ENCODE peak calls at places on chromosomes 3 and 15, in four cellular contexts. D is AG10803, F is stomach, W is adrenal gland. H is an unnamed sample.
A peak's percentile ranks its signal among the peaks of the same experiment; 100 is the strongest.

GRCh38 chr15:89457086-89457485 is 39.3 kb downstream of the RHCG start:
- DNase-seq in D (peak; percentile 6), F (no peak), W (no peak), H (no peak)

GRCh38 chr15:75454471-75455418 is 3.3 kb upstream of the SIN3A start:
- DNase-seq in D (peak; percentile 71), F (peak; percentile 67), W (no peak), H (peak; percentile 33)

GRCh38 chr3:21237638-21238037 is 513.4 kb downstream of the ZNF385D start:
- DNase-seq in D (peak; percentile 71), F (no peak), W (no peak), H (no peak)

GRCh38 chr3:187615630-187616029 is 54.6 kb downstream of the SST start:
- DNase-seq in D (peak; percentile 36), F (no peak), W (no peak), H (no peak)

GRCh38 chr3:30512596-30512995 is 93.8 kb upstream of the TGFBR2 start:
- DNase-seq in D (no peak), F (no peak), W (no peak), H (no peak)

GRCh38 chr3:147130461-147130860 is 275.9 kb downstream of the ZIC4 start:
- DNase-seq in D (peak; percentile 44), F (no peak), W (no peak), H (no peak)

GRCh38 chr3:158168996-158169573 is 59.2 kb downstream of the RSRC1 start:
- DNase-seq in D (no peak), F (no peak), W (no peak), H (no peak)

GRCh38 chr3:43770426-43771103 is 79.8 kb downstream of the ABHD5 start:
- DNase-seq in D (peak; percentile 32), F (peak; percentile 74), W (peak; percentile 97), H (peak; percentile 57)

GRCh38 chr3:52052831-52053306 is 3.5 kb downstream of the DUSP7 start:
- DNase-seq in D (peak; percentile 80), F (peak; percentile 83), W (peak; percentile 78), H (peak; percentile 83)

GRCh38 chr3:41482134-41482533 is 282.8 kb downstream of the CTNNB1 start:
- DNase-seq in D (no peak), F (no peak), W (no peak), H (no peak)

GRCh38 chr15:70466895-70467529 is 296.3 kb downstream of the UACA start:
- DNase-seq in D (peak; percentile 69), F (peak; percentile 69), W (peak; percentile 36), H (peak; percentile 52)

GRCh38 chr3:136544532-136544931 is 207.6 kb downstream of the STAG1 start:
- DNase-seq in D (peak; percentile 52), F (no peak), W (no peak), H (no peak)

GRCh38 chr15:66496951-66497501 is 536 bp downstream of the SNAPC5 start:
- DNase-seq in D (no peak), F (no peak), W (no peak), H (no peak)

GRCh38 chr3:66380200-66380932 is 120.5 kb downstream of the LRIG1 start:
- DNase-seq in D (no peak), F (no peak), W (no peak), H (no peak)

GRCh38 chr3:109023656-109024254 is 70.1 kb upstream of the GUCA1C start:
- DNase-seq in D (peak; percentile 56), F (peak; percentile 32), W (peak; percentile 23), H (peak; percentile 27)

GRCh38 chr3:179512398-179512797 is 50.3 kb upstream of the ACTL6A start:
- DNase-seq in D (no peak), F (no peak), W (no peak), H (no peak)

GRCh38 chr3:181317521-181317920 is 328.0 kb upstream of the DNAJC19 start:
- DNase-seq in D (no peak), F (no peak), W (no peak), H (no peak)

GRCh38 chr3:171936231-171936841 is 93.2 kb downstream of the TMEM212 start:
- DNase-seq in D (peak; percentile 70), F (no peak), W (peak; percentile 23), H (no peak)

GRCh38 chr3:150319900-150320299 is 88.2 kb upstream of the TSC22D2 start:
- DNase-seq in D (peak; percentile 95), F (no peak), W (peak; percentile 36), H (no peak)

GRCh38 chr15:45391746-45392711 is 13.7 kb upstream of the GATM start:
- DNase-seq in D (no peak), F (no peak), W (no peak), H (no peak)

GRCh38 chr3:66144792-66145733 is 75.7 kb upstream of the SLC25A26 start:
- DNase-seq in D (peak; percentile 23), F (no peak), W (no peak), H (no peak)

GRCh38 chr3:153221748-153222162 is 59.7 kb downstream of the RAP2B start:
- DNase-seq in D (peak; percentile 97), F (peak; percentile 30), W (peak; percentile 55), H (peak; percentile 38)

GRCh38 chr3:121064121-121064520 is 156.1 kb downstream of the STXBP5L start:
- DNase-seq in D (no peak), F (no peak), W (no peak), H (no peak)

GRCh38 chr3:184140436-184140835 is 5.3 kb downstream of the EIF2B5 start:
- DNase-seq in D (no peak), F (no peak), W (no peak), H (no peak)

GRCh38 chr15:63189955-63190691 is 717 bp downstream of the RAB8B start:
- DNase-seq in D (no peak), F (no peak), W (peak; percentile 20), H (peak; percentile 20)

GRCh38 chr15:65082303-65082958 is 5.9 kb downstream of the KBTBD13 start:
- DNase-seq in D (no peak), F (no peak), W (no peak), H (peak; percentile 78)

GRCh38 chr3:99542771-99543518 is 95.4 kb upstream of the COL8A1 start:
- DNase-seq in D (no peak), F (no peak), W (no peak), H (no peak)

GRCh38 chr15:28901987-28902745 is 16.4 kb downstream of the APBA2 start:
- DNase-seq in D (no peak), F (no peak), W (no peak), H (no peak)

GRCh38 chr15:60091150-60091549 is 87.0 kb downstream of the FOXB1 start:
- DNase-seq in D (peak; percentile 86), F (peak; percentile 76), W (no peak), H (no peak)

GRCh38 chr3:111151438-111151837 is 79.8 kb downstream of the NECTIN3 start:
- DNase-seq in D (peak; percentile 75), F (no peak), W (no peak), H (no peak)

GRCh38 chr3:8766148-8766547 is 3.3 kb downstream of the OXTR start:
- DNase-seq in D (no peak), F (no peak), W (no peak), H (no peak)

GRCh38 chr3:136535906-136536305 is 216.3 kb downstream of the STAG1 start:
- DNase-seq in D (no peak), F (no peak), W (no peak), H (no peak)

GRCh38 chr3:37985637-37986320 is 4.8 kb upstream of the VILL start:
- DNase-seq in D (peak; percentile 43), F (peak; percentile 94), W (no peak), H (peak; percentile 84)

GRCh38 chr3:170740726-170741591 is 129.0 kb downstream of the RPL22L1 start:
- DNase-seq in D (peak; percentile 97), F (no peak), W (peak; percentile 54), H (peak; percentile 21)

GRCh38 chr15:85800460-85801123 is 5.9 kb upstream of the KLHL25 start:
- DNase-seq in D (peak; percentile 53), F (peak; percentile 91), W (peak; percentile 92), H (peak; percentile 90)

GRCh38 chr15:37880009-37880834 is 54.2 kb upstream of the TMCO5A start:
- DNase-seq in D (peak; percentile 63), F (no peak), W (no peak), H (no peak)

GRCh38 chr3:189999718-190000117 is 121.0 kb downstream of the P3H2 start:
- DNase-seq in D (no peak), F (no peak), W (peak; percentile 52), H (no peak)

GRCh38 chr15:57769266-57769665 is 62.8 kb downstream of the POLR2M start:
- DNase-seq in D (peak; percentile 83), F (no peak), W (no peak), H (no peak)

DNA sequence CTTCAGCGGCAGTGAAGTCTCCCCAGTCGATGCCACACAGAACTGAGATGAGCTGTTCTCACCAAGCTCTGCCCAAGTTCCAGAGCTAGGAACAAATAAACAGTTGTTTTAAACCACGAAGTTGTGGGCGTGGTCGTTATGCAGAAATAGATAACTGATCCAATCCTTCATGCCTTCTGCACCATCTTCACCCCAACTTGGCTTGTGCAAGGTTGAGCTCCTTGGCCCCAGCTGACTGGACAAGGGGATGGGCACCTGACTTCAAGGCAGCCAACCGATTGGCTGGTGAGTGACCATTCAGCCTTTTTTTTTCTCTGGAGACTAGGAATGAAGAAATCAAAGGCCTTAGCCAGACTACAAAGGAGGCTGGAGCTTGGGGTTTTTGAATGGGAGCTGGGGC is 23.9 kb downstream of the LINGO1 start:
- DNase-seq in D (no peak), F (no peak), W (no peak), H (no peak)
- H3K4me3 ChIP-seq in D (no peak overlapping the region), F (no peak overlapping the region), W (no peak overlapping the region), H (no peak overlapping the region)

DNA sequence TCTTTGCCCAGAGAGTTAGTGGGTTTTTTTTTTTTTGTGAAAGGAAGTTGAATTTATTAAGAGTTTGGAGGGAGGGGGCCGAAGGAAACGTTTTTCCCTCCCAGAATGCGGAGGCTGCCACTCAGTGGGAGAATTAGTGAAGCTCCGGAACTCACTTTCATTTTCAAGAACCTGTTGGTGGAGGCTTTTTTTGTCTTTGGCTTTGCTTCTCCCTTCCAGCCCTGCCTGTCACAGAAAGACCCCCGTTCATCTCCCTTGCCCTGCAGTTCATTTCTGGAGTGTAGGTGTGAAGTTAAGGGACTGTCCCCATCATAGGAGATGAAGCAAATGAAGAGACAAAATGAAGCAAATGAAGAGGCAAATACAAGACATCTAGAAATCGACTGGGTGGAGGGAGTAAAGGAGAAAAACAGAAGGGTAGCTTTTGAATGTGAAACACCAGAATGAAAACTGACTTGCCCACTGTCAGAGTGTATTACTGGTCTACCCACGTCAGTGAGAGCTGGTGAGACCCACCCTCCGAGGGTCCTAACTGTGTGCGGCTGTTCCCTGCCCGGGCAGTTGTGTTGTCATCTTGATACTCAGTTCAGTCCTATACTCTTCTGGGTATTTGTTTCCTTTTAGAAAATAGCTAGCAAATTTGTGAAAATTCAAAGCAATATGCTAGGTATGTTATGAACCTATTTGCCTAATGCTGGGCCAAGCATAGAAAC is 91.5 kb downstream of the ITPR1 start:
- DNase-seq in D (no peak), F (no peak), W (no peak), H (no peak)
- TF ChIP-seq CTCF in D (no peak), F (peak; percentile 20), W (no peak), H (no peak)

GRCh38 chr3:46974421-46975227 is 1.9 kb downstream of the CCDC12 start:
- DNase-seq in D (no peak), F (no peak), W (no peak), H (no peak)
- H3K4me3 ChIP-seq in D (no peak overlapping the region), F (peak overlapping the region; percentile 89), W (no peak overlapping the region), H (peak overlapping the region; percentile 64)

DNA sequence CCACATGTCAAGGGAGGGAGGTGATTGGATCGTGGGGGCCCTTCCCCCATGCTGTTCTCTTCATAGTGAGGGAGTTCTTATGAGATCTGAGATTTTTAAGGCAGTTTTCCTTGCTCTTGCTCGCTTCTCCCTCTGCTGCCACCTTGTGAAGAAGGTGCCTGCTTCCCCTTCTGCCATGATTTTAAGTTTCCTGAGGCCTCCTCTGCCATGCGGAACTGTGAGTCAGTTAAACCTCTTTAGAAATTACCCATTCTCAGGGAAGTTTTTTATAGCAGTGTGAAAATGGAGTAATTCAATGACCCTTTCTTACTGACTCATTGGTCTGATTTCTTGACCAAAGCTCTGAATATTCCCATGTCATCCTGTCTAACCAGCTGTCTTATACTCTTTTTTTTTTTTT is 484.4 kb upstream of the TPRG1 start:
- DNase-seq in D (peak; percentile 71), F (no peak), W (peak; percentile 19), H (no peak)
- TF ChIP-seq CTCF in D (peak; percentile 38), F (no peak), W (peak; percentile 7), H (no peak)

GRCh38 chr3:193910886-193911738 is 224.8 kb upstream of the HES1 start:
- DNase-seq in D (no peak), F (peak; percentile 39), W (no peak), H (no peak)
- H3K4me3 ChIP-seq in D (no peak overlapping the region), F (no peak overlapping the region), W (no peak overlapping the region), H (no peak overlapping the region)

H was measured in colonic mucosa.